ENCODE peak calls at places on chromosomes 2 and 18, in seven cellular contexts. One of them, this sample, is unnamed.
A peak's percentile ranks its signal among the peaks of the same experiment; 100 is the strongest.

GRCh38 chr2:102439065-102439695 is 16.2 kb downstream of the IL18RAP start:
- DNase-seq in WTC11: no peak
- DNase-seq in H1: no peak
- DNase-seq in endothelial cell of umbilical vein: no peak
- DNase-seq in A549: no peak
- DNase-seq in HCT116: no peak
- DNase-seq in SK-N-SH: no peak
- DNase-seq in this sample: no peak

GRCh38 chr2:45883601-45884000 is 232.1 kb downstream of the PRKCE start:
- DNase-seq in HCT116: no peak
- DNase-seq in H1: no peak
- DNase-seq in endothelial cell of umbilical vein: no peak
- DNase-seq in SK-N-SH: no peak
- DNase-seq in WTC11: no peak
- DNase-seq in A549: no peak
- DNase-seq in this sample: no peak

GRCh38 chr2:42446503-42447271 is 47.1 kb downstream of the KCNG3 start:
- DNase-seq in SK-N-SH: no peak
- DNase-seq in WTC11: no peak
- DNase-seq in H1: no peak
- DNase-seq in endothelial cell of umbilical vein: no peak
- DNase-seq in HCT116: no peak
- DNase-seq in A549: no peak
- DNase-seq in this sample: no peak

GRCh38 chr2:190843874-190844699 is 36.5 kb upstream of the GLS start:
- DNase-seq in SK-N-SH: no peak
- DNase-seq in endothelial cell of umbilical vein: no peak
- DNase-seq in WTC11: no peak
- DNase-seq in H1: no peak
- DNase-seq in HCT116: peak; percentile 85
- DNase-seq in A549: peak; percentile 31
- DNase-seq in this sample: peak; percentile 16

GRCh38 chr2:127674241-127675209 is 805 bp downstream of the LIMS2 start:
- DNase-seq in SK-N-SH: peak; percentile 85
- DNase-seq in H1: peak; percentile 67
- DNase-seq in endothelial cell of umbilical vein: no peak
- DNase-seq in HCT116: no peak
- DNase-seq in WTC11: no peak
- DNase-seq in A549: peak; percentile 41
- DNase-seq in this sample: no peak

GRCh38 chr18:61854578-61854977 is 38.2 kb downstream of the RNF152 start:
- DNase-seq in WTC11: no peak
- DNase-seq in A549: no peak
- DNase-seq in endothelial cell of umbilical vein: peak; percentile 56
- DNase-seq in H1: no peak
- DNase-seq in HCT116: no peak
- DNase-seq in SK-N-SH: no peak
- DNase-seq in this sample: no peak

GRCh38 chr18:31590570-31590969 is 1.1 kb upstream of the TTR start:
- DNase-seq in endothelial cell of umbilical vein: no peak
- DNase-seq in SK-N-SH: no peak
- DNase-seq in HCT116: no peak
- DNase-seq in WTC11: no peak
- DNase-seq in A549: no peak
- DNase-seq in H1: no peak
- DNase-seq in this sample: no peak

GRCh38 chr2:39725401-39725800 is 53.7 kb downstream of the THUMPD2 start:
- DNase-seq in endothelial cell of umbilical vein: no peak
- DNase-seq in H1: no peak
- DNase-seq in WTC11: no peak
- DNase-seq in A549: no peak
- DNase-seq in SK-N-SH: no peak
- DNase-seq in HCT116: no peak
- DNase-seq in this sample: no peak

GRCh38 chr18:22300665-22301636 is 116.8 kb downstream of the CTAGE1 start:
- DNase-seq in endothelial cell of umbilical vein: peak; percentile 43
- DNase-seq in A549: no peak
- DNase-seq in H1: no peak
- DNase-seq in WTC11: no peak
- DNase-seq in HCT116: no peak
- DNase-seq in SK-N-SH: no peak
- DNase-seq in this sample: peak; percentile 50

GRCh38 chr18:70423988-70424387 is 135.1 kb downstream of the SOCS6 start:
- DNase-seq in H1: no peak
- DNase-seq in SK-N-SH: no peak
- DNase-seq in HCT116: peak; percentile 71
- DNase-seq in A549: no peak
- DNase-seq in endothelial cell of umbilical vein: no peak
- DNase-seq in WTC11: no peak
- DNase-seq in this sample: no peak

GRCh38 chr2:50529600-50530218 is 502.2 kb downstream of the NRXN1 start:
- DNase-seq in WTC11: no peak
- DNase-seq in HCT116: peak; percentile 43
- DNase-seq in A549: peak; percentile 8
- DNase-seq in H1: no peak
- DNase-seq in endothelial cell of umbilical vein: peak; percentile 53
- DNase-seq in SK-N-SH: peak; percentile 19
- DNase-seq in this sample: peak; percentile 46

GRCh38 chr2:59627599-59627998 is 925.9 kb downstream of the BCL11A start:
- DNase-seq in SK-N-SH: no peak
- DNase-seq in HCT116: no peak
- DNase-seq in H1: no peak
- DNase-seq in endothelial cell of umbilical vein: no peak
- DNase-seq in A549: no peak
- DNase-seq in WTC11: no peak
- DNase-seq in this sample: no peak

GRCh38 chr2:235765181-235765820 is 271.5 kb downstream of the AGAP1 start:
- DNase-seq in HCT116: peak; percentile 55
- DNase-seq in H1: no peak
- DNase-seq in WTC11: no peak
- DNase-seq in A549: peak; percentile 8
- DNase-seq in SK-N-SH: no peak
- DNase-seq in endothelial cell of umbilical vein: no peak
- DNase-seq in this sample: no peak

GRCh38 chr2:228987441-228988155 is 283.5 kb downstream of the PID1 start:
- DNase-seq in A549: no peak
- DNase-seq in WTC11: no peak
- DNase-seq in SK-N-SH: no peak
- DNase-seq in H1: no peak
- DNase-seq in HCT116: no peak
- DNase-seq in endothelial cell of umbilical vein: no peak
- DNase-seq in this sample: no peak

GRCh38 chr2:84486436-84487115 is 27.5 kb upstream of the SUCLG1 start:
- DNase-seq in HCT116: no peak
- DNase-seq in H1: no peak
- DNase-seq in WTC11: no peak
- DNase-seq in SK-N-SH: no peak
- DNase-seq in endothelial cell of umbilical vein: no peak
- DNase-seq in A549: no peak
- DNase-seq in this sample: no peak

GRCh38 chr2:11744631-11745394 is 1.6 kb upstream of the LPIN1 start:
- DNase-seq in SK-N-SH: peak; percentile 71
- DNase-seq in WTC11: peak; percentile 62
- DNase-seq in HCT116: peak; percentile 47
- DNase-seq in A549: peak; percentile 60
- DNase-seq in H1: no peak
- DNase-seq in endothelial cell of umbilical vein: peak; percentile 37
- DNase-seq in this sample: peak; percentile 58

GRCh38 chr2:127535941-127536340 is 458 bp downstream of the MYO7B start:
- DNase-seq in WTC11: no peak
- DNase-seq in HCT116: no peak
- DNase-seq in endothelial cell of umbilical vein: no peak
- DNase-seq in H1: no peak
- DNase-seq in SK-N-SH: no peak
- DNase-seq in A549: no peak
- DNase-seq in this sample: no peak

GRCh38 chr18:5107990-5108389 is 89.1 kb downstream of the AKAIN1 start:
- DNase-seq in endothelial cell of umbilical vein: no peak
- DNase-seq in H1: no peak
- DNase-seq in A549: no peak
- DNase-seq in WTC11: no peak
- DNase-seq in SK-N-SH: no peak
- DNase-seq in HCT116: no peak
- DNase-seq in this sample: peak; percentile 8

GRCh38 chr2:205119141-205119540 is 563.2 kb upstream of the NRP2 start:
- DNase-seq in WTC11: no peak
- DNase-seq in A549: no peak
- DNase-seq in H1: no peak
- DNase-seq in endothelial cell of umbilical vein: no peak
- DNase-seq in SK-N-SH: no peak
- DNase-seq in HCT116: no peak
- DNase-seq in this sample: no peak

GRCh38 chr2:211435331-211435730 is 878.9 kb downstream of the CPS1 start:
- DNase-seq in H1: peak; percentile 49
- DNase-seq in A549: no peak
- DNase-seq in HCT116: no peak
- DNase-seq in endothelial cell of umbilical vein: no peak
- DNase-seq in SK-N-SH: no peak
- DNase-seq in WTC11: peak; percentile 29
- DNase-seq in this sample: no peak

GRCh38 chr2:120740765-120741513 is 5.3 kb downstream of the GLI2 start:
- DNase-seq in H1: peak; percentile 72
- DNase-seq in HCT116: no peak
- DNase-seq in A549: no peak
- DNase-seq in WTC11: peak; percentile 71
- DNase-seq in endothelial cell of umbilical vein: no peak
- DNase-seq in SK-N-SH: peak; percentile 55
- DNase-seq in this sample: no peak

DNA sequence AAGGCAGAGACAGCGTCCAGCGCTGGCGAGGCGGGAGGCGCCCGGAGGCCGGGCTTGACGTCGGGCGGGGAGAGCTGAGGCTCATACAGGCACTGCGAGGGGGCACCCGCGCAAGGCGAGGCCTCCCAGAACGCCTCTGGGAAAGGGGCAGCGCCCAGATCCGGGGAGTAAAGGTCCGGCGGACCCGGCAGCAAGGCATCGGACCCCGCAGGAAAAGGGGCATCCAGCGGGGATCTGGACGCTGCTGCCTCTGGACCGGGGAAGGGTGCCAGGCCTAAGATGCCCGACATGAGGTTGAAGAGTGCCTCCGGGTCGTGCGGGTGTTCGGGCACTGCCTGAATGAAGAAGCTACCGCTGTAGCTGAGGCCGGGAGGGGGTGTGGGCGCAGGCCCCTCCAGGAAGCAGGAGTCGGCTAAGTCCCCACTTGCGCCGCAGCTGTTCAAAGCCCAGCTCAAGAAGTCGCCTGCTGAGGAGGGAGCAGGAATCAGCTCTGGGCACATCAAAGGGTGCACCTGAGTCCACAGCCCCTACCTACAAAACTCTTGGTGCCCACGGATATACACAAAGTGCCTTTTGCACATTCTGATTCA is 937 bp downstream of the EGR4 start:
- DNase-seq in WTC11: no peak
- DNase-seq in SK-N-SH: no peak
- DNase-seq in A549: no peak
- DNase-seq in HCT116: no peak
- DNase-seq in H1: peak; percentile 56
- DNase-seq in endothelial cell of umbilical vein: no peak
- DNase-seq in this sample: no peak
- TF ChIP-seq MAX in WTC11: no peak
- TF ChIP-seq MAX in SK-N-SH: no peak
- TF ChIP-seq MAX in A549: no peak
- TF ChIP-seq MAX in HCT116: no peak
- TF ChIP-seq MAX in H1: no peak
- TF ChIP-seq MAX in endothelial cell of umbilical vein: no peak
- TF ChIP-seq MAX in this sample: no peak

DNA sequence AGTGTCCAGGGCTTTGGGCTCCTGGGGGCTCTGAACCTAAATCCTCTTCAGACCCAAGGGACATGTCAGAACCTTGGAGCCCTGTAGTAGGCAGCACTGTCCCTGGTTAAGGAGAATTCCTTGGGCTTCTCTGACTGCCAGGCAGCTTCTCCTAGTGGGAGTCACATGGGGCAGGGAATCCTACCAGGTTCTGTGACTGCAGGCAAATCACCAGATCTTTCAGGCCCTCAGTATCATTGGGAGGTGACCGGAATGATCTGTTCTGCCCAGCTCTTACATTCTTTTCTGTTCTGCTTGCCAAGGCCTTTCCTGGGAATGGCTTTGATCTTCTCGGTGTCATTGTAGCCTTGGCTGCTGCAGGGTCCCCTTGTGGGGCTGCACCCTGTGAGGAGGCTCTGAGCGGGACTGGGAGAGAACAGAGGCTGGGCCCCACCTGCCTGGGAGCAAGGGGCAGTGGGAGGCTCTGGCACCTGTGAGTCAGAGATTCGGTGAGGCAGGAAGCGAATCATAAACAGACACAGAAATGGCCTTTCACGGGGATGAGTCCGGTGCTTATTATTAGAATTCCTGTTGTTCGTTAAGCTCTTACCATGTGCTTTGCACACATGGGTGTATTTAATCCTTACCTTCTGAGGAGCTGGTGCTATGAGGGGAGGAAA is 14.1 kb downstream of the CEP68 start:
- DNase-seq in H1: no peak
- DNase-seq in SK-N-SH: no peak
- DNase-seq in endothelial cell of umbilical vein: peak; percentile 58
- DNase-seq in WTC11: no peak
- DNase-seq in A549: no peak
- DNase-seq in HCT116: peak; percentile 27
- DNase-seq in this sample: peak; percentile 24
- TF ChIP-seq CTCF in H1: peak; percentile 3
- TF ChIP-seq CTCF in SK-N-SH: peak; percentile 44
- TF ChIP-seq CTCF in endothelial cell of umbilical vein: no peak
- TF ChIP-seq CTCF in WTC11: no peak
- TF ChIP-seq CTCF in A549: no peak
- TF ChIP-seq CTCF in HCT116: peak; percentile 26
- TF ChIP-seq CTCF in this sample: no peak

GRCh38 chr2:35199298-35199697 is 1156.3 kb upstream of the CRIM1 start:
- DNase-seq in WTC11: no peak
- DNase-seq in HCT116: no peak
- DNase-seq in A549: no peak
- DNase-seq in H1: no peak
- DNase-seq in SK-N-SH: no peak
- DNase-seq in endothelial cell of umbilical vein: no peak
- DNase-seq in this sample: no peak
- TF ChIP-seq MAX in WTC11: no peak
- TF ChIP-seq MAX in HCT116: no peak
- TF ChIP-seq MAX in A549: no peak
- TF ChIP-seq MAX in H1: no peak
- TF ChIP-seq MAX in SK-N-SH: no peak
- TF ChIP-seq MAX in endothelial cell of umbilical vein: no peak
- TF ChIP-seq MAX in this sample: no peak

DNA sequence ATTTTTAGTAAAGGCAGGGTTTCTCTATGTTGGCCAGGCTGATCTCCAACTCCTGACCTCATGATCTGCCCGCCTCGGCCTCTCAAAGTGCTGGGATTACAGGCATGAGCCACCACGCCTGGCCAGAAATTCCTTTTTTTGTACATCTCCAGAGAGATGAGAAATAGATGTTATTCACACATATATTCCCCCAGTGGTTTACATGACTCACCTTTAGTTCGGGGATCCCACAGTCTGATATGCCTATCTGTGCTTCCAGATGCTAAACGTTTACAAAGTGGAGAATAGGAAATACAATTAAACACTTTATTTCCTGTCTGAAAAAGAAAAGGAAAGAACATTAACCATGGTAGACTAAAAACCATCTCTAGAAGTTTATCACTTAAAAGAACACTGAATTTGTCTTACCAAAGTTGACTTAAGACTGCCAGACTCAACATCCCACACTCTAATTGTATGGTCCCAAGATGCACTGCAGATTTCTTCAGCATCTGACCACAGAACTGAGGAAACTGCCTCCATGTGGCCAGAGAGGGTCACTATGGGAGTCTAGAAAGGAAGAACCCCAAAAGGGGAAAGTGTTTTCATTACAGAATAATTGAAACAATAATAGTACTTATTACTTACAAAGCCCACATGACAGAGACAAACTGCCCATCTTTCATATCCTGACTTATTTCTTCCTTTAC is 12.6 kb upstream of the ICA1L start:
- DNase-seq in WTC11: no peak
- DNase-seq in A549: no peak
- DNase-seq in SK-N-SH: no peak
- DNase-seq in H1: no peak
- DNase-seq in HCT116: no peak
- DNase-seq in endothelial cell of umbilical vein: peak; percentile 7
- DNase-seq in this sample: peak; percentile 25
- TF ChIP-seq CTCF in WTC11: no peak
- TF ChIP-seq CTCF in A549: no peak
- TF ChIP-seq CTCF in SK-N-SH: no peak
- TF ChIP-seq CTCF in H1: no peak
- TF ChIP-seq CTCF in HCT116: no peak
- TF ChIP-seq CTCF in endothelial cell of umbilical vein: no peak
- TF ChIP-seq CTCF in this sample: no peak

This sample was measured in NB4.